ENCODE peak calls at places on chromosomes 2 and 18, in five cellular contexts. One of them, this sample, is unnamed.

GRCh38 chr2:15092691-15093090 is 460.2 kb downstream of the LRATD1 start:
- DNase-seq in brain microvascular endothelial cell: no peak
- DNase-seq in amniotic stem cell: no peak
- DNase-seq in activated naive CD8-positive, alpha-beta T cell treated with anti-CD3 and anti-CD28 coated beads, Interleukin-2, amount 10 ng/mL, durations not matched to agents 7 days and 5 days: no peak
- DNase-seq in NCI-H82: peak
- DNase-seq in this sample: no peak

GRCh38 chr18:73688851-73689659 is 458.6 kb downstream of the FBXO15 start:
- DNase-seq in brain microvascular endothelial cell: peak
- DNase-seq in amniotic stem cell: peak
- DNase-seq in activated naive CD8-positive, alpha-beta T cell treated with anti-CD3 and anti-CD28 coated beads, Interleukin-2, amount 10 ng/mL, durations not matched to agents 7 days and 5 days: no peak
- DNase-seq in NCI-H82: no peak
- DNase-seq in this sample: no peak

GRCh38 chr2:191800874-191801273 is 46.0 kb downstream of the CAVIN2 start:
- DNase-seq in brain microvascular endothelial cell: no peak
- DNase-seq in amniotic stem cell: no peak
- DNase-seq in activated naive CD8-positive, alpha-beta T cell treated with anti-CD3 and anti-CD28 coated beads, Interleukin-2, amount 10 ng/mL, durations not matched to agents 7 days and 5 days: no peak
- DNase-seq in NCI-H82: no peak
- DNase-seq in this sample: no peak

GRCh38 chr2:173623411-173624076 is 268.9 kb downstream of the CDCA7 start:
- DNase-seq in brain microvascular endothelial cell: no peak
- DNase-seq in amniotic stem cell: no peak
- DNase-seq in activated naive CD8-positive, alpha-beta T cell treated with anti-CD3 and anti-CD28 coated beads, Interleukin-2, amount 10 ng/mL, durations not matched to agents 7 days and 5 days: no peak
- DNase-seq in NCI-H82: no peak
- DNase-seq in this sample: no peak

GRCh38 chr2:36416370-36417165 is 61.0 kb downstream of the CRIM1 start:
- DNase-seq in brain microvascular endothelial cell: no peak
- DNase-seq in amniotic stem cell: no peak
- DNase-seq in activated naive CD8-positive, alpha-beta T cell treated with anti-CD3 and anti-CD28 coated beads, Interleukin-2, amount 10 ng/mL, durations not matched to agents 7 days and 5 days: no peak
- DNase-seq in NCI-H82: no peak
- DNase-seq in this sample: no peak

GRCh38 chr2:72924353-72925240 is 7.3 kb downstream of the EMX1 start:
- DNase-seq in brain microvascular endothelial cell: no peak
- DNase-seq in amniotic stem cell: no peak
- DNase-seq in activated naive CD8-positive, alpha-beta T cell treated with anti-CD3 and anti-CD28 coated beads, Interleukin-2, amount 10 ng/mL, durations not matched to agents 7 days and 5 days: peak
- DNase-seq in NCI-H82: peak
- DNase-seq in this sample: no peak

GRCh38 chr2:176638167-176639015 is 369.1 kb downstream of the MTX2 start:
- DNase-seq in brain microvascular endothelial cell: peak
- DNase-seq in amniotic stem cell: peak
- DNase-seq in activated naive CD8-positive, alpha-beta T cell treated with anti-CD3 and anti-CD28 coated beads, Interleukin-2, amount 10 ng/mL, durations not matched to agents 7 days and 5 days: peak
- DNase-seq in NCI-H82: peak
- DNase-seq in this sample: peak

GRCh38 chr18:54690198-54690597 is 99.2 kb downstream of the DYNAP start:
- DNase-seq in brain microvascular endothelial cell: no peak
- DNase-seq in amniotic stem cell: no peak
- DNase-seq in activated naive CD8-positive, alpha-beta T cell treated with anti-CD3 and anti-CD28 coated beads, Interleukin-2, amount 10 ng/mL, durations not matched to agents 7 days and 5 days: no peak
- DNase-seq in NCI-H82: no peak
- DNase-seq in this sample: no peak

GRCh38 chr2:239807568-239807967 is 217.6 kb downstream of the NDUFA10 start:
- DNase-seq in brain microvascular endothelial cell: no peak
- DNase-seq in amniotic stem cell: no peak
- DNase-seq in activated naive CD8-positive, alpha-beta T cell treated with anti-CD3 and anti-CD28 coated beads, Interleukin-2, amount 10 ng/mL, durations not matched to agents 7 days and 5 days: no peak
- DNase-seq in NCI-H82: no peak
- DNase-seq in this sample: no peak

GRCh38 chr2:177028296-177028695 is 184.3 kb upstream of the HNRNPA3 start:
- DNase-seq in brain microvascular endothelial cell: no peak
- DNase-seq in amniotic stem cell: no peak
- DNase-seq in activated naive CD8-positive, alpha-beta T cell treated with anti-CD3 and anti-CD28 coated beads, Interleukin-2, amount 10 ng/mL, durations not matched to agents 7 days and 5 days: no peak
- DNase-seq in NCI-H82: no peak
- DNase-seq in this sample: no peak

GRCh38 chr2:113105047-113105446 is 22.4 kb upstream of the IL1RN start:
- DNase-seq in brain microvascular endothelial cell: peak
- DNase-seq in amniotic stem cell: no peak
- DNase-seq in activated naive CD8-positive, alpha-beta T cell treated with anti-CD3 and anti-CD28 coated beads, Interleukin-2, amount 10 ng/mL, durations not matched to agents 7 days and 5 days: no peak
- DNase-seq in NCI-H82: no peak
- DNase-seq in this sample: no peak

GRCh38 chr2:126344498-126344897 is 311.5 kb upstream of the GYPC start:
- DNase-seq in brain microvascular endothelial cell: no peak
- DNase-seq in amniotic stem cell: no peak
- DNase-seq in activated naive CD8-positive, alpha-beta T cell treated with anti-CD3 and anti-CD28 coated beads, Interleukin-2, amount 10 ng/mL, durations not matched to agents 7 days and 5 days: no peak
- DNase-seq in NCI-H82: no peak
- DNase-seq in this sample: no peak

GRCh38 chr2:24766609-24767008 is 26.6 kb downstream of the PTRHD1 start:
- DNase-seq in brain microvascular endothelial cell: no peak
- DNase-seq in amniotic stem cell: no peak
- DNase-seq in activated naive CD8-positive, alpha-beta T cell treated with anti-CD3 and anti-CD28 coated beads, Interleukin-2, amount 10 ng/mL, durations not matched to agents 7 days and 5 days: no peak
- DNase-seq in NCI-H82: peak
- DNase-seq in this sample: no peak

GRCh38 chr2:207492461-207492860 is 37.3 kb upstream of the CREB1 start:
- DNase-seq in brain microvascular endothelial cell: no peak
- DNase-seq in amniotic stem cell: no peak
- DNase-seq in activated naive CD8-positive, alpha-beta T cell treated with anti-CD3 and anti-CD28 coated beads, Interleukin-2, amount 10 ng/mL, durations not matched to agents 7 days and 5 days: no peak
- DNase-seq in NCI-H82: no peak
- DNase-seq in this sample: no peak

GRCh38 chr2:158179660-158180059 is 78.0 kb downstream of the UPP2 start:
- DNase-seq in brain microvascular endothelial cell: peak
- DNase-seq in amniotic stem cell: no peak
- DNase-seq in activated naive CD8-positive, alpha-beta T cell treated with anti-CD3 and anti-CD28 coated beads, Interleukin-2, amount 10 ng/mL, durations not matched to agents 7 days and 5 days: no peak
- DNase-seq in NCI-H82: peak
- DNase-seq in this sample: peak

GRCh38 chr2:101558740-101559508 is 84.0 kb upstream of the RFX8 start:
- DNase-seq in brain microvascular endothelial cell: peak
- DNase-seq in amniotic stem cell: no peak
- DNase-seq in activated naive CD8-positive, alpha-beta T cell treated with anti-CD3 and anti-CD28 coated beads, Interleukin-2, amount 10 ng/mL, durations not matched to agents 7 days and 5 days: no peak
- DNase-seq in NCI-H82: no peak
- DNase-seq in this sample: no peak

GRCh38 chr2:237691200-237691907 is 64.0 kb downstream of the LRRFIP1 start:
- DNase-seq in brain microvascular endothelial cell: no peak
- DNase-seq in amniotic stem cell: no peak
- DNase-seq in activated naive CD8-positive, alpha-beta T cell treated with anti-CD3 and anti-CD28 coated beads, Interleukin-2, amount 10 ng/mL, durations not matched to agents 7 days and 5 days: no peak
- DNase-seq in NCI-H82: peak
- DNase-seq in this sample: peak

GRCh38 chr2:56192664-56193305 is 9.0 kb downstream of the CCDC85A start:
- DNase-seq in brain microvascular endothelial cell: no peak
- DNase-seq in amniotic stem cell: no peak
- DNase-seq in activated naive CD8-positive, alpha-beta T cell treated with anti-CD3 and anti-CD28 coated beads, Interleukin-2, amount 10 ng/mL, durations not matched to agents 7 days and 5 days: no peak
- DNase-seq in NCI-H82: no peak
- DNase-seq in this sample: no peak

GRCh38 chr18:57819671-57820460 is 16.8 kb upstream of the ATP8B1 start:
- DNase-seq in brain microvascular endothelial cell: peak
- DNase-seq in amniotic stem cell: peak
- DNase-seq in activated naive CD8-positive, alpha-beta T cell treated with anti-CD3 and anti-CD28 coated beads, Interleukin-2, amount 10 ng/mL, durations not matched to agents 7 days and 5 days: no peak
- DNase-seq in NCI-H82: peak
- DNase-seq in this sample: peak

GRCh38 chr18:28175047-28175929 is 1.6 kb downstream of the CDH2 start:
- DNase-seq in brain microvascular endothelial cell: no peak
- DNase-seq in amniotic stem cell: no peak
- DNase-seq in activated naive CD8-positive, alpha-beta T cell treated with anti-CD3 and anti-CD28 coated beads, Interleukin-2, amount 10 ng/mL, durations not matched to agents 7 days and 5 days: peak
- DNase-seq in NCI-H82: peak
- DNase-seq in this sample: peak

GRCh38 chr2:147623328-147623727 is 221.5 kb upstream of the ACVR2A start:
- DNase-seq in brain microvascular endothelial cell: no peak
- DNase-seq in amniotic stem cell: no peak
- DNase-seq in activated naive CD8-positive, alpha-beta T cell treated with anti-CD3 and anti-CD28 coated beads, Interleukin-2, amount 10 ng/mL, durations not matched to agents 7 days and 5 days: peak
- DNase-seq in NCI-H82: no peak
- DNase-seq in this sample: no peak

GRCh38 chr2:225010804-225011203 is 31.5 kb downstream of the DOCK10 start:
- DNase-seq in brain microvascular endothelial cell: peak
- DNase-seq in amniotic stem cell: peak
- DNase-seq in activated naive CD8-positive, alpha-beta T cell treated with anti-CD3 and anti-CD28 coated beads, Interleukin-2, amount 10 ng/mL, durations not matched to agents 7 days and 5 days: no peak
- DNase-seq in NCI-H82: no peak
- DNase-seq in this sample: peak

GRCh38 chr2:173395567-173396351 is 41.1 kb downstream of the CDCA7 start:
- DNase-seq in brain microvascular endothelial cell: no peak
- DNase-seq in amniotic stem cell: no peak
- DNase-seq in activated naive CD8-positive, alpha-beta T cell treated with anti-CD3 and anti-CD28 coated beads, Interleukin-2, amount 10 ng/mL, durations not matched to agents 7 days and 5 days: no peak
- DNase-seq in NCI-H82: no peak
- DNase-seq in this sample: no peak

GRCh38 chr2:72004976-72005375 is 142.7 kb downstream of the CYP26B1 start:
- DNase-seq in brain microvascular endothelial cell: no peak
- DNase-seq in amniotic stem cell: no peak
- DNase-seq in activated naive CD8-positive, alpha-beta T cell treated with anti-CD3 and anti-CD28 coated beads, Interleukin-2, amount 10 ng/mL, durations not matched to agents 7 days and 5 days: no peak
- DNase-seq in NCI-H82: no peak
- DNase-seq in this sample: no peak

GRCh38 chr18:6741290-6741689 is 11.8 kb downstream of the ARHGAP28 start:
- DNase-seq in brain microvascular endothelial cell: peak
- DNase-seq in amniotic stem cell: peak
- DNase-seq in activated naive CD8-positive, alpha-beta T cell treated with anti-CD3 and anti-CD28 coated beads, Interleukin-2, amount 10 ng/mL, durations not matched to agents 7 days and 5 days: no peak
- DNase-seq in NCI-H82: peak
- DNase-seq in this sample: peak

GRCh38 chr18:37524546-37525301 is 40.9 kb downstream of the CELF4 start:
- DNase-seq in brain microvascular endothelial cell: no peak
- DNase-seq in amniotic stem cell: no peak
- DNase-seq in activated naive CD8-positive, alpha-beta T cell treated with anti-CD3 and anti-CD28 coated beads, Interleukin-2, amount 10 ng/mL, durations not matched to agents 7 days and 5 days: no peak
- DNase-seq in NCI-H82: no peak
- DNase-seq in this sample: no peak

GRCh38 chr18:47557160-47557559 is 305.7 kb upstream of the SKOR2 start:
- DNase-seq in brain microvascular endothelial cell: no peak
- DNase-seq in amniotic stem cell: no peak
- DNase-seq in activated naive CD8-positive, alpha-beta T cell treated with anti-CD3 and anti-CD28 coated beads, Interleukin-2, amount 10 ng/mL, durations not matched to agents 7 days and 5 days: no peak
- DNase-seq in NCI-H82: no peak
- DNase-seq in this sample: no peak

GRCh38 chr18:28559511-28559910 is 382.6 kb upstream of the CDH2 start:
- DNase-seq in brain microvascular endothelial cell: no peak
- DNase-seq in amniotic stem cell: no peak
- DNase-seq in activated naive CD8-positive, alpha-beta T cell treated with anti-CD3 and anti-CD28 coated beads, Interleukin-2, amount 10 ng/mL, durations not matched to agents 7 days and 5 days: no peak
- DNase-seq in NCI-H82: no peak
- DNase-seq in this sample: no peak

GRCh38 chr2:113973856-113974255 is 84.0 kb downstream of the ACTR3 start:
- DNase-seq in brain microvascular endothelial cell: no peak
- DNase-seq in amniotic stem cell: no peak
- DNase-seq in activated naive CD8-positive, alpha-beta T cell treated with anti-CD3 and anti-CD28 coated beads, Interleukin-2, amount 10 ng/mL, durations not matched to agents 7 days and 5 days: no peak
- DNase-seq in NCI-H82: no peak
- DNase-seq in this sample: no peak

GRCh38 chr18:8730080-8730827 is 24.9 kb downstream of the MTCL1 start:
- DNase-seq in brain microvascular endothelial cell: peak
- DNase-seq in amniotic stem cell: peak
- DNase-seq in activated naive CD8-positive, alpha-beta T cell treated with anti-CD3 and anti-CD28 coated beads, Interleukin-2, amount 10 ng/mL, durations not matched to agents 7 days and 5 days: no peak
- DNase-seq in NCI-H82: no peak
- DNase-seq in this sample: peak

GRCh38 chr2:217058791-217059755 is 199.2 kb upstream of the TNP1 start:
- DNase-seq in brain microvascular endothelial cell: no peak
- DNase-seq in amniotic stem cell: no peak
- DNase-seq in activated naive CD8-positive, alpha-beta T cell treated with anti-CD3 and anti-CD28 coated beads, Interleukin-2, amount 10 ng/mL, durations not matched to agents 7 days and 5 days: no peak
- DNase-seq in NCI-H82: peak
- DNase-seq in this sample: no peak